ENCODE peak calls at places on chromosomes 7 and 10, in nine cellular contexts. A is HFF-Myc, P is PC-9, L is colonic mucosa, K is epithelial cell of esophagus, F is PC-3, V is endothelial cell of umbilical vein, S is stomach, Q is NB4. M is an unnamed sample.

GRCh38 chr7:727104-727805 is at the start of gene PRKAR1B:
- DNase-seq in F (peak), A (no peak), K (peak), Q (peak), S (no peak), L (peak), V (no peak), P (no peak), M (no peak)

GRCh38 chr10:57008189-57008588 is 647.1 kb upstream of the ZWINT start:
- DNase-seq in A (no peak), V (no peak), S (no peak), P (no peak), L (no peak), K (peak), Q (no peak), F (peak), M (no peak)

GRCh38 chr7:26278769-26279168 is 12.9 kb upstream of the SNX10 start:
- DNase-seq in P (peak), A (no peak), V (no peak), L (no peak), K (peak), S (no peak), Q (peak), F (peak), M (no peak)

GRCh38 chr10:72709041-72709440 is 17.1 kb downstream of the MCU start:
- DNase-seq in K (no peak), A (no peak), V (peak), F (no peak), S (no peak), P (no peak), L (no peak), Q (no peak), M (no peak)

GRCh38 chr7:44320794-44321371 is 4.5 kb downstream of the CAMK2B start:
- DNase-seq in F (no peak), V (no peak), K (no peak), A (no peak), Q (no peak), S (no peak), L (no peak), P (no peak), M (no peak)

GRCh38 chr7:141945356-141945755 is 1.4 kb downstream of the CLEC5A start:
- DNase-seq in A (no peak), S (no peak), F (peak), P (no peak), K (peak), V (no peak), Q (peak), L (no peak), M (no peak)

GRCh38 chr7:66682350-66683093 is 53.8 kb downstream of the KCTD7 start:
- DNase-seq in A (no peak), K (peak), L (peak), V (peak), P (no peak), Q (peak), F (peak), S (peak), M (no peak)

GRCh38 chr7:38315410-38315809 is 42.0 kb upstream of the TARP start:
- DNase-seq in L (no peak), Q (peak), F (no peak), K (no peak), S (no peak), A (no peak), V (no peak), P (no peak), M (no peak)

GRCh38 chr7:17139081-17139480 is 159.4 kb upstream of the AHR start:
- DNase-seq in F (peak), L (no peak), A (no peak), Q (no peak), K (peak), S (no peak), P (peak), V (no peak), M (no peak)

DNA sequence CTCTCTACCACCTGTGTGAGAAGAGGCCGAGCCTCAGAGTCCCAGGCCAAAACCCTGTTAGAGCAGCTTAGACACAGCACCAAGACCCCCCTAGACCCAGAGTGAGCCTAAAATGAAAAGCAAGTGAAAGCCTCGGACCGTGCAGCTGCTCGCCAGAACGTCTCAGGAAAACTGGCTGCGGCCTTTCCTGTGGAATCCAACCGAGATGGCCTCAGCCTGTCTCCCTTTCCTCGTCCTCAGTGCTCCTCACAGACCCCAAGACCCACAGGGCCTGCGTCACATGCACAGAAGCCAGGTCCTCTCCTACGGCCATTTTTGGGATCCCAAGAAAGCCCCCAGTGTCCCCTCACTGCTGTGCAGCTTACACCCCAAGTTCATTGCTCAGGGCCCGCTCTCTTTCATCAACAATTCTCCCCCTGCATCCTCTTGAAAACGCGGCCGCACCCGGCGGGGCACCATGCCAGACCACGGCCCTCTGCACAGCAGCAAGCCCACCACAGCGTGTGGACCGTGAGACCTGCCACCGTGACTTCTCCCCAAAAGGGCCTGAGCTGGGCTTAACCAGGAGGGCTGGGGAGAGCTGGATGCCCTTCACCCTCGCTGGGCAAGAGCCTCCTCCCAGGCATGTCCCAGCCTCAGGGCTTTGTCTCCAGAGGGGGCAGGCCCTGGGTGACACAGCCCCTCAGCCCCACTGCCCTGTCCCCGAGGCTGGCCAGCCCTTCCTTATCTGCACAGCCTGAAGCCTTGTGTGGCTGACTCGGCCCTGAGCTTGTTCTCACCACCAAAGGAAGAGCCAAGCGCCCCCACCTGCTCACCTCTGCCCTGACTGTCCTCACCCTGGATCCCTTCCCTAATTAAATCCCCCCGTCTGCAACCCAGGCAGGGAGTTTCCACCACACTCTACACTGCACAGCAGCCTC is 142.9 kb downstream of the PTPRN2 start:
- DNase-seq in V (no peak), F (no peak), K (no peak), S (no peak), A (no peak), P (no peak), Q (no peak), L (no peak), M (no peak)
- TF ChIP-seq CTCF in V (no peak), F (no peak), K (no peak), S (no peak), A (no peak), P (no peak), Q (no peak), L (no peak), M (no peak)

GRCh38 chr7:104857458-104858425 is 156.3 kb upstream of the KMT2E start:
- DNase-seq in K (no peak), L (no peak), S (no peak), P (no peak), F (no peak), Q (peak), V (no peak), A (no peak), M (no peak)
- H3K4me3 ChIP-seq in K (no peak), L (no peak), S (no peak), P (no peak), F (no peak), Q (peak), V (no peak), A (no peak), M (no peak)

DNA sequence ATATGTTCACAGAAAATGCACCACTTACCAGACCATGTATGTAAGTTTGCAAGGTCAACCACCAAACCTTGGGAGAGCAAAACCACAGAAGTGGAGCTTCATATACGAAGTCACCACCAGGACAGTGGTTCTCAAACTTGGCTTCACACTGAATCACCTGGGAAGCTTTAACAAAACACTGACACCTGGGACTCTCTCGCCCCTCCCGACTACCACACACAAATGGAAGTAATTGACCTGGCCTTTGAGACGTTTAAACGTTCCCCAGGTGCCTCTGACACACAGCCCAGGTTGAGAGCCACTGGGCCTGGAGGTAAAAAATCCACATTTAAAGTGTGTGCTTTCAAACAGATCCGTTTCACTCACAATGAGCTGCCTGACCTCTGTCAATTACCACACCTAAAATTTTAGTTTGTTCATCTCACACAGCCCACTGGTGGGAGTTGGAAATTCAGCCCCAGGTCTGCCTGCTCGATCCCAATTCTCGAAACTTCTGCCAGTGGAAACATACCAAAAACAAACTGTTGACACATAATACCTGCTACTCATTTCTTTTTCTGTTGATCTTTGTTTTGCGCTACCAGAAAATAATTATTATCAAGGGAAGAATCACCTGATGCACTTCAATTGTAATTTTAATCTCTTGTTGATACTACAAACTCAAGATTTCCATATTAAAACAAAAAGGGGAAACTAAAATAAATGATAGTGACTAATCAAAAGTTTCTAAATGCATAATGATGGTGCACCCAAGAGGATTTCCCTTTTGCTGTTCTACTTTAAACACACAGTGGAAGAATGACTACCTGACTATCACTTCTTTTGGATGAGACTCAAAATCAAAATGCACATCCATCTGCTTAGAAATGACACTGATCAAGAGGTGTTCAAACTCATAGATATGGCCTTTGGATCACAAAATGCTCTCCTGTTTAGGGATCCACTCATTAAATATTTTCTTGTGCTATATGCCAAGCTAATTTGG is 26.6 kb downstream of the CDNF start:
- DNase-seq in F (no peak), Q (no peak), V (no peak), S (no peak), P (no peak), A (no peak), L (no peak), K (peak), M (no peak)
- TF ChIP-seq CTCF in F (no peak), Q (no peak), V (no peak), S (no peak), P (no peak), A (no peak), L (no peak), K (no peak), M (no peak)

DNA sequence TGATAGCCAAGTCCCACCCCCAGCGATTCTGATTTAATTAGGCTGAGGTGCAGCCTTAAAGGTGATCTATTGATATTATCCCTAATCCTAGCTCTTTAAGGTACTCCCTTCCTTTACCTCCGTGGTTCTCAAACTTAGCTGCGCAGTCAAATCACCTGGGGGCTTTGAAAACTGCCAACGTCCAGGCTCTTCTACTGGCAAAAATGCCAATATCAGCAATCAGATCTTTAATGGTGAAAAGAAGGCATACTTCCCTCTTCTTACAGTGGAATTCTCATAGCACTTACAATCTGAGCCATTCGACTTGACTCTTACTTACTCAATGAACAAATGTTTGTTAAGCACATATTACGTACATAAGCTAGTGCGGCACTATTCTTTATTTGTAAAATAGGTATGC is 704 bp upstream of the SLC35B4 start:
- DNase-seq in K (no peak), L (no peak), A (no peak), V (no peak), F (peak), P (no peak), Q (no peak), S (no peak), M (no peak)
- H3K4me3 ChIP-seq in K (peak), L (peak), A (peak), V (peak), F (peak), P (peak), Q (peak), S (peak), M (peak)

GRCh38 chr10:31350891-31351290 is 31.9 kb downstream of the ZEB1 start:
- DNase-seq in P (no peak), Q (no peak), A (no peak), K (no peak), F (no peak), S (no peak), L (no peak), V (no peak), M (no peak)

GRCh38 chr10:31347705-31348104 is 28.7 kb downstream of the ZEB1 start:
- DNase-seq in S (no peak), A (no peak), P (no peak), K (no peak), F (no peak), Q (no peak), L (no peak), V (no peak), M (no peak)

GRCh38 chr10:31352436-31353226 is 33.6 kb downstream of the ZEB1 start:
- DNase-seq in A (no peak), F (no peak), K (peak), P (no peak), Q (no peak), S (no peak), V (no peak), L (no peak), M (no peak)

GRCh38 chr10:31358688-31359330 is 39.8 kb downstream of the ZEB1 start:
- DNase-seq in V (no peak), F (peak), Q (no peak), A (no peak), K (no peak), L (no peak), P (no peak), S (no peak), M (peak)

GRCh38 chr10:31353574-31353973 is 34.6 kb downstream of the ZEB1 start:
- DNase-seq in L (no peak), V (peak), S (no peak), Q (peak), P (peak), A (peak), F (peak), K (peak), M (no peak)
- TF ChIP-seq CTCF in L (no peak), V (no peak), S (no peak), Q (no peak), P (peak), A (peak), F (peak), K (peak), M (no peak)

GRCh38 chr7:143000648-143001047 is 26.3 kb downstream of the OR9A2 start:
- DNase-seq in L (no peak), F (no peak), P (no peak), Q (no peak), S (no peak), A (no peak), K (no peak), V (no peak), M (no peak)

GRCh38 chr7:143002856-143003255 is 24.1 kb downstream of the OR9A2 start:
- DNase-seq in V (no peak), A (no peak), P (no peak), F (peak), K (no peak), L (peak), Q (no peak), S (peak), M (no peak)

GRCh38 chr7:143002106-143002505 is 24.8 kb downstream of the OR9A2 start:
- DNase-seq in L (no peak), Q (peak), S (no peak), K (peak), A (no peak), V (peak), F (peak), P (no peak), M (no peak)

GRCh38 chr7:143005632-143006260 is 21.2 kb downstream of the OR9A2 start:
- DNase-seq in Q (no peak), A (no peak), F (no peak), K (no peak), S (no peak), V (no peak), P (no peak), L (no peak), M (no peak)

GRCh38 chr7:143003393-143004051 is 23.4 kb downstream of the OR9A2 start:
- DNase-seq in S (no peak), P (peak), K (peak), L (no peak), F (peak), A (no peak), V (peak), Q (peak), M (peak)
- H3K4me3 ChIP-seq in S (peak), P (peak), K (peak), L (peak), F (peak), A (no peak), V (no peak), Q (no peak), M (no peak)

GRCh38 chr7:116290740-116291139 is 80.4 kb downstream of the TES start:
- DNase-seq in K (no peak), S (no peak), Q (no peak), A (no peak), P (no peak), F (no peak), L (no peak), V (no peak), M (no peak)

GRCh38 chr7:116293633-116294032 is 83.3 kb downstream of the TES start:
- DNase-seq in V (no peak), A (no peak), S (no peak), L (no peak), P (no peak), K (no peak), Q (no peak), F (no peak), M (no peak)

GRCh38 chr7:116292381-116292780 is 82.0 kb downstream of the TES start:
- DNase-seq in S (no peak), F (no peak), L (no peak), Q (no peak), V (no peak), A (no peak), K (peak), P (no peak), M (no peak)

GRCh38 chr7:116291937-116292336 is 81.6 kb downstream of the TES start:
- DNase-seq in F (no peak), S (no peak), V (no peak), A (no peak), L (no peak), P (no peak), K (no peak), Q (no peak), M (no peak)

DNA sequence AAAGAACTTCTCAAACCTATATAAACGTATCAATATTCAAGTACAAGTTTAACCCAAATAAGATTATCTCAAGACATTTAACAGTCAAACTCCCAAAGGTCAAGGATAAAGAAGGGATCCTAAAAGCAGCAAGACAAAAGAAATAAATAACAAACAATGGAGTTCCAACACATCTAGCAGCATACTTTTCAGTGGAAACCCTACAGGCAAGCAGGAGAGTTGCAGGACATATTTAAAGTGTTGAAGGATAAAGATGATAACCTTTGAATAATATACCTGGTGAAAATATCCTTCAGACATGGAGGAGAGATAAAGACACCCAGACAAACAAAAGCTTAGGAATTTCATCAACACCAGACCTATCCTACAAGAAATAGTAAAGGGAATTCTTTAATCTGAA is 82.8 kb downstream of the TES start:
- DNase-seq in A (no peak), S (no peak), K (no peak), F (no peak), P (no peak), V (no peak), Q (no peak), L (no peak), M (no peak)
- TF ChIP-seq CTCF in A (no peak), S (no peak), K (peak), F (peak), P (peak), V (no peak), Q (peak), L (no peak), M (peak)

GRCh38 chr10:27822286-27822685 is 76.7 kb upstream of the MKX start:
- DNase-seq in A (peak), F (no peak), V (no peak), S (no peak), K (no peak), P (no peak), L (no peak), Q (no peak), M (peak)
- H3K4me3 ChIP-seq in A (no peak), F (no peak), V (no peak), S (no peak), K (no peak), P (no peak), L (no peak), Q (no peak), M (no peak)

GRCh38 chr10:485776-486572 is 203.5 kb downstream of the DIP2C start:
- DNase-seq in V (no peak), P (no peak), Q (no peak), L (peak), F (no peak), S (peak), K (no peak), A (no peak), M (no peak)
- TF ChIP-seq CTCF in V (no peak), P (no peak), Q (no peak), L (no peak), F (no peak), S (no peak), K (no peak), A (no peak), M (no peak)

M was measured in AG04450.